ENCODE peak calls at places on chromosomes 3 and 15, in ten cellular contexts. One of them, this sample, is unnamed.

GRCh38 chr3:177473184-177473583 is 275.9 kb upstream of the TBL1XR1 start:
- DNase-seq in neuronal stem cell: no peak
- DNase-seq in HepG2: no peak
- DNase-seq in lower lobe of right lung: no peak
- DNase-seq in uterus: no peak
- DNase-seq in pancreas: no peak
- DNase-seq in DND-41: no peak
- DNase-seq in aorta: no peak
- DNase-seq in CD8-positive, alpha-beta memory T cell: no peak
- DNase-seq in psoas muscle: no peak
- DNase-seq in this sample: no peak

GRCh38 chr15:20340931-20341661 is 200.5 kb downstream of the GOLGA6L6 start:
- DNase-seq in HepG2: no peak
- DNase-seq in neuronal stem cell: no peak
- DNase-seq in aorta: peak; percentile 95
- DNase-seq in DND-41: peak; percentile 15
- DNase-seq in uterus: peak; percentile 60
- DNase-seq in psoas muscle: peak; percentile 69
- DNase-seq in lower lobe of right lung: peak; percentile 90
- DNase-seq in CD8-positive, alpha-beta memory T cell: no peak
- DNase-seq in pancreas: peak; percentile 82
- DNase-seq in this sample: peak; percentile 89

GRCh38 chr15:67042490-67043181 is 22.8 kb upstream of the SMAD3 start:
- DNase-seq in DND-41: no peak
- DNase-seq in aorta: peak; percentile 28
- DNase-seq in uterus: no peak
- DNase-seq in lower lobe of right lung: no peak
- DNase-seq in neuronal stem cell: no peak
- DNase-seq in CD8-positive, alpha-beta memory T cell: no peak
- DNase-seq in psoas muscle: no peak
- DNase-seq in pancreas: no peak
- DNase-seq in HepG2: no peak
- DNase-seq in this sample: no peak

GRCh38 chr3:12891985-12892839 is 50.8 kb upstream of the RPL32 start:
- DNase-seq in pancreas: no peak
- DNase-seq in aorta: no peak
- DNase-seq in lower lobe of right lung: peak; percentile 53
- DNase-seq in neuronal stem cell: peak; percentile 69
- DNase-seq in psoas muscle: peak; percentile 18
- DNase-seq in HepG2: peak; percentile 51
- DNase-seq in CD8-positive, alpha-beta memory T cell: peak; percentile 53
- DNase-seq in DND-41: peak; percentile 64
- DNase-seq in uterus: peak; percentile 52
- DNase-seq in this sample: peak; percentile 56

GRCh38 chr3:24375947-24376384 is 118.7 kb downstream of the THRB start:
- DNase-seq in uterus: no peak
- DNase-seq in psoas muscle: no peak
- DNase-seq in HepG2: no peak
- DNase-seq in aorta: no peak
- DNase-seq in CD8-positive, alpha-beta memory T cell: no peak
- DNase-seq in lower lobe of right lung: no peak
- DNase-seq in pancreas: no peak
- DNase-seq in DND-41: no peak
- DNase-seq in neuronal stem cell: no peak
- DNase-seq in this sample: no peak

GRCh38 chr3:122975163-122975923 is 52.2 kb downstream of the SEMA5B start:
- DNase-seq in DND-41: peak; percentile 81
- DNase-seq in uterus: peak; percentile 86
- DNase-seq in psoas muscle: no peak
- DNase-seq in neuronal stem cell: no peak
- DNase-seq in pancreas: no peak
- DNase-seq in HepG2: no peak
- DNase-seq in lower lobe of right lung: no peak
- DNase-seq in CD8-positive, alpha-beta memory T cell: no peak
- DNase-seq in aorta: no peak
- DNase-seq in this sample: no peak

GRCh38 chr3:65963787-65964707 is 74.7 kb downstream of the MAGI1 start:
- DNase-seq in HepG2: peak; percentile 47
- DNase-seq in CD8-positive, alpha-beta memory T cell: no peak
- DNase-seq in pancreas: no peak
- DNase-seq in aorta: no peak
- DNase-seq in uterus: no peak
- DNase-seq in neuronal stem cell: no peak
- DNase-seq in lower lobe of right lung: no peak
- DNase-seq in psoas muscle: no peak
- DNase-seq in DND-41: no peak
- DNase-seq in this sample: no peak

GRCh38 chr15:21270474-21270873 is 169.8 kb downstream of the POTEB3 start:
- DNase-seq in DND-41: no peak
- DNase-seq in aorta: no peak
- DNase-seq in psoas muscle: no peak
- DNase-seq in CD8-positive, alpha-beta memory T cell: no peak
- DNase-seq in lower lobe of right lung: peak; percentile 40
- DNase-seq in HepG2: no peak
- DNase-seq in neuronal stem cell: no peak
- DNase-seq in uterus: no peak
- DNase-seq in pancreas: no peak
- DNase-seq in this sample: no peak

GRCh38 chr3:134312873-134313838 is 61.1 kb downstream of the AMOTL2 start:
- DNase-seq in CD8-positive, alpha-beta memory T cell: no peak
- DNase-seq in psoas muscle: peak; percentile 84
- DNase-seq in aorta: peak; percentile 93
- DNase-seq in neuronal stem cell: peak; percentile 68
- DNase-seq in uterus: peak; percentile 70
- DNase-seq in DND-41: no peak
- DNase-seq in lower lobe of right lung: peak; percentile 87
- DNase-seq in pancreas: peak; percentile 77
- DNase-seq in HepG2: peak; percentile 62
- DNase-seq in this sample: peak; percentile 93

GRCh38 chr3:139173372-139174108 is 128.8 kb upstream of the PRR23C start:
- DNase-seq in HepG2: no peak
- DNase-seq in pancreas: no peak
- DNase-seq in neuronal stem cell: no peak
- DNase-seq in DND-41: no peak
- DNase-seq in lower lobe of right lung: no peak
- DNase-seq in CD8-positive, alpha-beta memory T cell: no peak
- DNase-seq in psoas muscle: no peak
- DNase-seq in uterus: no peak
- DNase-seq in aorta: no peak
- DNase-seq in this sample: peak; percentile 33

GRCh38 chr15:82930466-82930865 is 22.1 kb downstream of the HOMER2 start:
- DNase-seq in HepG2: no peak
- DNase-seq in lower lobe of right lung: no peak
- DNase-seq in pancreas: no peak
- DNase-seq in uterus: no peak
- DNase-seq in psoas muscle: no peak
- DNase-seq in neuronal stem cell: no peak
- DNase-seq in DND-41: no peak
- DNase-seq in aorta: no peak
- DNase-seq in CD8-positive, alpha-beta memory T cell: no peak
- DNase-seq in this sample: no peak

DNA sequence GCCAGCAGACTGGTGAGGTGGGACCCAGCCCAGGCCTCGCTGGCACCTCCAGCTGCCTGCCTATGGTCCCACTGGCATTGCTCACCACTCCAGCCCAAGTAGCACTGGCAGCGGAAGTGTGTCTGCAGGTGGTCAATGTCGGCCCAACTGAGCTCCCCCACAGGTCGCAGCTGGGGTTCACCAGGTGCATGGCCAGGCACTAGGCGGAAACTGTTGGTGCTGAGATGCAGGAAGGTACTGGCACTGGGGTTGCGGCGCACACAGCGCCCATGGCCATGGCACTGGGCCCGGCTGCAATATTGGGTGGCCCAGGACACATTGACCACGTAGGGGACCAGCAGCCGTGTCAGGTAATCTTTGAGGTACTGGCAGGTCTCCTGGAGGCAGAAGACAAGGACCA is 4.4 kb downstream of the HYAL2 start:
- DNase-seq in pancreas: peak; percentile 33
- DNase-seq in neuronal stem cell: no peak
- DNase-seq in HepG2: no peak
- DNase-seq in lower lobe of right lung: no peak
- DNase-seq in CD8-positive, alpha-beta memory T cell: no peak
- DNase-seq in aorta: no peak
- DNase-seq in psoas muscle: no peak
- DNase-seq in uterus: no peak
- DNase-seq in DND-41: no peak
- DNase-seq in this sample: no peak
- H3K4me3 ChIP-seq in pancreas: no peak overlapping the region
- H3K4me3 ChIP-seq in neuronal stem cell: no peak overlapping the region
- H3K4me3 ChIP-seq in HepG2: no peak overlapping the region
- H3K4me3 ChIP-seq in lower lobe of right lung: peak overlapping the region; percentile 91
- H3K4me3 ChIP-seq in CD8-positive, alpha-beta memory T cell: no peak overlapping the region
- H3K4me3 ChIP-seq in aorta: no peak overlapping the region
- H3K4me3 ChIP-seq in psoas muscle: peak overlapping the region; percentile 90
- H3K4me3 ChIP-seq in uterus: no peak overlapping the region
- H3K4me3 ChIP-seq in DND-41: no peak overlapping the region
- H3K4me3 ChIP-seq in this sample: no peak overlapping the region

DNA sequence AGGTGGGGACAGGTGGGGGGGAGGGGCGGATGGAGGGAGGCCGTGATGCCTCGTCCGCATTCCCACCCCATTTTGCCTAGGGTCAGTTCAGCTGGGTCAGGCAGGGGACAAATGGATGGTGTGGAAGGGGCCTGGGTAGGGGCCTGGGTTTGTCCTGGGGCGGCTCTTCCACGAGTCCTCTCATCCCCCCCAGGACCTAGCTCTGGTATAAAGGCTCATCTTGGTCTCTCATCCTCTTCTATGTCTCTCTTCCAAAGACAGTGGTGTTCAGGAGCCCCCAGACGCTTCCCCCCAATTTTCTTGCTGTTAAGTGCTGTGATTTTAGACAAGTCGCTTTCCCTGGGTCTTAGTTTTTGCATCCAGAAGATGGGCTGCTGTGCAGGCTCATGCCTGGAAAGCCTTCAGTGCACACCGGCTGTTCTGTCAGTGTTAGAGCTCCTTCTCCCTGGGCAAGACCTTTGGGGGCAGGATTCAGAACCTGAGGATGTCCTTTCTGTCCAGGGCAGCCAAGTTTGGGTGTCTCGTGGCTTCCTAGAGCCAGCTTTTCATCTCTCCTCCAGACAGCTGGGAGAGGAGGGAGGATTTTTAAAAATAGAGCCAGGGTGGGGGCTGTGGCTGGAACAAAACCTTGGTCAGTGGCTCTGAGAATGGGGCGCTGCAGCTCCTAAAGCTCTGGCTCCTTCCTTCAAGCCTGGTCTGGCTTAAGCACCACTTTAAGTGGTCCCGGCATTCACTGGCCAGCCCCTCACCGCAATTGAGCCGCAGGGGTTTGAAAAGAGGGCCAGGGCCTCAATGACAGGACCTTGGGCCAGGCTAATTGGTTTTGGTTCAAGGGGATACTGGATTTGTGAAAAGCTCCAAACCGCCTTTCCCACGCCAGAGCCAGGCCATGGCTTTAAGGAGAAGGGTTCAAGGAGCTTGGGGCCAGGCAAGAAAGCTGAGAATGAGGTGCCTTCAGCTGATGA is 37.7 kb upstream of the POLG start:
- DNase-seq in pancreas: no peak
- DNase-seq in uterus: no peak
- DNase-seq in lower lobe of right lung: no peak
- DNase-seq in neuronal stem cell: no peak
- DNase-seq in CD8-positive, alpha-beta memory T cell: no peak
- DNase-seq in psoas muscle: no peak
- DNase-seq in DND-41: no peak
- DNase-seq in aorta: no peak
- DNase-seq in HepG2: no peak
- DNase-seq in this sample: no peak
- H3K27me3 ChIP-seq in pancreas: peaks cover 9% of the 10 kb centered on the region
- H3K27me3 ChIP-seq in uterus: peaks cover 23% of the 10 kb centered on the region
- H3K27me3 ChIP-seq in lower lobe of right lung: peaks cover 98% of the 10 kb centered on the region
- H3K27me3 ChIP-seq in neuronal stem cell: peaks cover 96% of the 10 kb centered on the region
- H3K27me3 ChIP-seq in CD8-positive, alpha-beta memory T cell: peaks cover 53% of the 10 kb centered on the region
- H3K27me3 ChIP-seq in psoas muscle: peaks cover 100% of the 10 kb centered on the region
- H3K27me3 ChIP-seq in DND-41: peaks cover 7% of the 10 kb centered on the region
- H3K27me3 ChIP-seq in aorta: no peaks in the 10 kb centered on the region
- H3K27me3 ChIP-seq in HepG2: peaks cover 91% of the 10 kb centered on the region
- H3K27me3 ChIP-seq in this sample: peaks cover 4% of the 10 kb centered on the region

DNA sequence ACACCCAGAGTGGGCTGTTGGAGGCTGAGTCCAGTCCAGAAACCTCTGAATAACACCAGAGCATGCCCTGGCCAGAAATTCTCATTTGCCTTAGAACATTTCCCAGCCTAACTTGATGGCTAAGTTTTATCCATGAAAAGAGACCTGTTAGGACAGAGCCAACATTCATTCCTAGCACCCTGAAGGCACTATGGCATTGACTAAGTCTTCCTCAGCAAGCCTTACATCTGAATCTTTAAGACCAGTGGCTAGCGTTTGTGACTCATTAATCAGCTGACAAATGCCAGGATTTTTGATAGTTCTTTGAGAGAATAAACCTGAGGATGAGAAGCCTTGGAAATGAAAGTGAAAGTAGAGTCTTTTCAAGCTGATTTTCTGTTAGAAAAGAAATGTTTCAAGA is 1087.1 kb upstream of the ALCAM start:
- DNase-seq in neuronal stem cell: no peak
- DNase-seq in lower lobe of right lung: no peak
- DNase-seq in HepG2: no peak
- DNase-seq in CD8-positive, alpha-beta memory T cell: no peak
- DNase-seq in psoas muscle: no peak
- DNase-seq in pancreas: no peak
- DNase-seq in uterus: no peak
- DNase-seq in aorta: no peak
- DNase-seq in DND-41: peak; percentile 28
- DNase-seq in this sample: no peak
- H3K9me3 ChIP-seq in neuronal stem cell: peaks cover 5% of the 10 kb centered on the region
- H3K9me3 ChIP-seq in lower lobe of right lung: peaks cover 35% of the 10 kb centered on the region
- H3K9me3 ChIP-seq in HepG2: peaks cover 64% of the 10 kb centered on the region
- H3K9me3 ChIP-seq in CD8-positive, alpha-beta memory T cell: peaks cover 8% of the 10 kb centered on the region
- H3K9me3 ChIP-seq in psoas muscle: peaks cover 17% of the 10 kb centered on the region
- H3K9me3 ChIP-seq in pancreas: no peaks in the 10 kb centered on the region
- H3K9me3 ChIP-seq in uterus: peaks cover 3% of the 10 kb centered on the region
- H3K9me3 ChIP-seq in aorta: peaks cover 4% of the 10 kb centered on the region
- H3K9me3 ChIP-seq in DND-41: peaks cover 17% of the 10 kb centered on the region
- H3K9me3 ChIP-seq in this sample: no peaks in the 10 kb centered on the region

DNA sequence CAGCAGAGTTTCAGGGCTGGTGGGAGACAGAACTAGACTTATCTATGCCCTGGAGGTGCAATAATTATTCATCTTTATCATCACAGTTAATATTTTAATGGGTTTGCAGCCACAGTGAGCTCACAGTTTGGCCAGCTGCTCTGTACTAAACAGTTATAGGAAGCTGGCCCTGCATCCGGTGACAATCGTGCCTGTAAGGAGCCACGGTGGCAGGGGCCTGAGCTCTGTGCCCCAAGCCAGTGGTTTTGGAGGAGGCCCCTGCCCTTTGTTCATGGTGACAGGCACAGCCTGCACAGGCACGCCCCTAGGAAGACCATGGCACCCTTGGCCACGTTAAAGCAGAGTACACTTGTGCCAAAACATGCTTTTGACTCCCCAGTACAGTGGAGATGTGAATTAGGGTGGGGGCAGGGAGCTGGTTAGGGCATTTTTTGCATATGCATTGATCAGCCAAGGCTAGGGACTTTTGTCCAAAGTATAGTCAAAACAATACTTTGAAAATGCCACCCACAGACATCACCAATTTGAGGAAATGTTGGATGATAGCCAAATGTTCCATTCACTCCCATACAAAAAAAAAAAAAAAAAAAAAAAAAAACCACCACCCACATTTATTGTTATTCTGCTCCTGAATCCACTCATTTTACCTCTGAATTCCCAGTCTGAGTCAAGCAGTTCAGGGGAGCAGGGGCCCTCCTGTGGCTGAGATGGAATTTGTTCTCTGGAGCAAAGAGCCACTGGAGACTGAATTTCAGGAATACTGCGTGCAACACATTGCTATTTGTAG is 3.4 kb upstream of the RFTN1 start:
- DNase-seq in psoas muscle: no peak
- DNase-seq in CD8-positive, alpha-beta memory T cell: no peak
- DNase-seq in aorta: no peak
- DNase-seq in DND-41: peak; percentile 42
- DNase-seq in neuronal stem cell: no peak
- DNase-seq in lower lobe of right lung: no peak
- DNase-seq in pancreas: no peak
- DNase-seq in uterus: peak; percentile 70
- DNase-seq in HepG2: peak; percentile 33
- DNase-seq in this sample: peak; percentile 71
- H3K4me3 ChIP-seq in psoas muscle: no peak overlapping the region
- H3K4me3 ChIP-seq in CD8-positive, alpha-beta memory T cell: no peak overlapping the region
- H3K4me3 ChIP-seq in aorta: no peak overlapping the region
- H3K4me3 ChIP-seq in DND-41: no peak overlapping the region
- H3K4me3 ChIP-seq in neuronal stem cell: no peak overlapping the region
- H3K4me3 ChIP-seq in lower lobe of right lung: no peak overlapping the region
- H3K4me3 ChIP-seq in pancreas: no peak overlapping the region
- H3K4me3 ChIP-seq in uterus: no peak overlapping the region
- H3K4me3 ChIP-seq in HepG2: no peak overlapping the region
- H3K4me3 ChIP-seq in this sample: no peak overlapping the region

This sample was measured in right cardiac atrium.